ENCODE peak calls at places on chromosomes 13 and 19, in four cellular contexts. S is breast epithelium, K is neural progenitor cell, U is mesendoderm. Q is an unnamed sample.

GRCh38 chr13:111505175-111505777 is 184.8 kb downstream of the TEX29 start:
- DNase-seq in U (peak; percentile 80), S (peak; percentile 7), K (peak; percentile 87), Q (no peak)

GRCh38 chr13:22648325-22648758 is 532.4 kb upstream of the SGCG start:
- DNase-seq in S (no peak), U (peak; percentile 53), K (peak; percentile 51), Q (peak; percentile 47)

GRCh38 chr13:112688560-112689497 is 1.0 kb upstream of the ATP11A start:
- DNase-seq in K (peak; percentile 58), U (peak; percentile 90), S (no peak), Q (peak; percentile 94)

GRCh38 chr13:101640797-101641400 is 188.4 kb downstream of the ITGBL1 start:
- DNase-seq in U (no peak), K (no peak), S (no peak), Q (no peak)

GRCh38 chr13:27329210-27329609 is 58.6 kb downstream of the RASL11A start:
- DNase-seq in K (no peak), S (no peak), U (no peak), Q (no peak)

GRCh38 chr19:40801449-40802299 is 2.7 kb downstream of the EGLN2 start:
- DNase-seq in S (no peak), U (no peak), K (no peak), Q (peak; percentile 44)

GRCh38 chr19:47156861-47157454 is 26.3 kb downstream of the SAE1 start:
- DNase-seq in S (no peak), K (no peak), U (no peak), Q (no peak)

GRCh38 chr19:30312582-30313352 is 59.4 kb upstream of the ZNF536 start:
- DNase-seq in S (no peak), U (no peak), K (no peak), Q (no peak)

GRCh38 chr13:59409211-59409610 is 754.5 kb downstream of the DIAPH3 start:
- DNase-seq in K (peak; percentile 45), S (no peak), U (peak; percentile 28), Q (no peak)

GRCh38 chr13:113895436-113895835 is 31.6 kb upstream of the GAS6 start:
- DNase-seq in S (no peak), K (no peak), U (no peak), Q (no peak)

GRCh38 chr19:2491130-2491801 is 15.3 kb downstream of the GADD45B start:
- DNase-seq in S (peak; percentile 89), U (no peak), K (no peak), Q (peak; percentile 94)

GRCh38 chr13:48431987-48432615 is 19.2 kb upstream of the LPAR6 start:
- DNase-seq in S (no peak), K (no peak), U (no peak), Q (no peak)

GRCh38 chr19:2016041-2016807 is 710 bp upstream of the BTBD2 start:
- DNase-seq in U (peak; percentile 77), S (peak; percentile 78), K (peak; percentile 78), Q (peak; percentile 78)

GRCh38 chr13:75792526-75793187 is 156.5 kb downstream of the LMO7 start:
- DNase-seq in U (peak; percentile 69), S (no peak), K (no peak), Q (no peak)

GRCh38 chr13:113918981-113919646 is 54.8 kb downstream of the C13orf46 start:
- DNase-seq in K (no peak), S (peak; percentile 46), U (no peak), Q (peak; percentile 12)

GRCh38 chr13:42684226-42684625 is 97.2 kb upstream of the FAM216B start:
- DNase-seq in K (no peak), S (no peak), U (peak; percentile 57), Q (no peak)

GRCh38 chr13:37132211-37132610 is 26.7 kb upstream of the CSNK1A1L start:
- DNase-seq in S (no peak), K (no peak), U (no peak), Q (no peak)

GRCh38 chr13:52118595-52118994 is 10.3 kb downstream of the NEK5 start:
- DNase-seq in K (peak; percentile 8), S (no peak), U (peak; percentile 19), Q (no peak)

GRCh38 chr19:16252459-16253205 is 54.9 kb downstream of the AP1M1 start:
- DNase-seq in U (no peak), S (no peak), K (no peak), Q (peak; percentile 36)

GRCh38 chr19:36245210-36246005 is 30.5 kb downstream of the ZNF146 start:
- DNase-seq in K (peak; percentile 87), S (no peak), U (peak; percentile 93), Q (no peak)

GRCh38 chr13:28012383-28012782 is 23.9 kb upstream of the URAD start:
- DNase-seq in S (no peak), K (no peak), U (no peak), Q (no peak)

GRCh38 chr19:5035817-5036732 is 67.2 kb downstream of the KDM4B start:
- DNase-seq in S (no peak), K (no peak), U (no peak), Q (no peak)

GRCh38 chr19:28497887-28498286 is 715.1 kb downstream of the UQCRFS1 start:
- DNase-seq in K (no peak), S (no peak), U (no peak), Q (no peak)

GRCh38 chr19:19613456-19613855 is 5.0 kb downstream of the PBX4 start:
- DNase-seq in U (no peak), S (no peak), K (no peak), Q (no peak)

GRCh38 chr19:19610376-19611240 is 7.9 kb downstream of the PBX4 start:
- DNase-seq in U (no peak), S (no peak), K (no peak), Q (no peak)

GRCh38 chr19:19618384-19619051 is at the start of gene PBX4:
- DNase-seq in S (peak; percentile 89), K (peak; percentile 99), U (peak; percentile 98), Q (peak; percentile 99)

GRCh38 chr19:19619121-19619848 is 798 bp upstream of the PBX4 start:
- DNase-seq in U (no peak), S (no peak), K (no peak), Q (peak; percentile 60)

GRCh38 chr19:19615086-19615485 is 3.4 kb downstream of the PBX4 start:
- DNase-seq in S (no peak), U (no peak), K (no peak), Q (no peak)
- H3K4me1 ChIP-seq in S (peaks cover 4% of the 10 kb centered on the region), U (no peaks in the 10 kb centered on the region), K (peaks cover 5% of the 10 kb centered on the region), Q (peaks cover 16% of the 10 kb centered on the region)

DNA sequence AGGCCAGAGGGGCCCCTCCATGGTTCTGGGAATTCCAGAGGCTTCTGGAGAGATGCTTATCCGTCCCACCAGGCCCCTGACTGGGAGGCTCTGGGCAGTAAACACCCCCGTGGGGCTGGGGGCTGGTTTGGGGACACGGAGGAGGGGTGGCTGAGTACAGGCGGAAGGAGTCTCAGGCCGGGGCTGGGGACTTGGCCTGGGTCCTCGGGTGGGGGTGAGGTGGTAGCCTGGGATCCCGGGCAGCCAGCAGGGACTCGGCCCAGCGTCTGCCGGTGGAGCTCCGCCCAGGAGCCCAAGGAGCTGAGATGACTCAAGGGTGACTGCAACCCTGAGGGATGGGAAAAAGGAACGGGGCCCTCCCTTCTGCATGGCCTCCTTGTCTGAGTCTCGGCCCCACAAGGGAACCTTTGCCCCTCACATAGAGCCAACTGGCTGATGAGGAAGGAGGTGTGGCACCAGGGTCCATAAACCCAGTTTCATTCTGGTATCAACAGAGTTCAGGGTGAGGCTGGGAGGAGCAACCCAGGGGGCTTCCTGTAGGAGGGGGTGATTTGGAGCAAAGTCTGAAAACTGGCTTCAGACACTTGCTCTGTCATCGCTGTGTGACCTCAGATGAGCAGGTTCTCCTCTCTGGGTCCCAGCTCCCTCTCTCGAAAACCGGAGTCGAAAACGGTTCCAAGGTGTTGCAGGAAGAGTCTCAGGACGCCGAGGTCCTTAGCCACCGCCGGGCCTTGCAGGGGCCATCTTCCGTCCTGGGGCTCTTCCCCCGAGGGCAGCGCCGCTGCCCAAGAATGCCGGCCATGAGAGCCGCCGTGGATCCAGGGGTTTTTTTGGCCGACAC is 809 bp downstream of the MISP start:
- DNase-seq in S (no peak), K (no peak), U (peak; percentile 44), Q (peak; percentile 77)
- H3K4me3 ChIP-seq in S (peak overlapping the region; percentile 21), K (no peak overlapping the region), U (no peak overlapping the region), Q (no peak overlapping the region)

DNA sequence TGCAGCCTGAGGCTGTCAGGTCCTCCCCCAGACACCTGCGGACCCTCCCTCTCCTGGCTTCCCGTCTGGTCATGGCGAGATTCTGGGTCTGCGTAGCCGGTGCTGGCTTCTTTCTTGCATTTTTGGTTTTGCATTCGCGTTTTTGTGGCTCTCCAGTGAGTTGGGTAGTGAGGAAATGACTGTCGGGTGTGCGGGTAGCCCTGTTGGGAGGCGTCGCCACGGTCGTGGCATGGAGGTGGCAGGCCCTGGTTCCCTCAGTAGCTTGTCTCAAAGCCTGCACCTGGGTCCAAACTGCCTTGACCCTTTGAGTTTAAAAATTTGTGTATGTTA is 278 bp downstream of the NHLRC3 start:
- DNase-seq in U (no peak), K (no peak), S (no peak), Q (peak; percentile 45)
- H3K4me1 ChIP-seq in U (peaks cover 6% of the 10 kb centered on the region), K (peaks cover 30% of the 10 kb centered on the region), S (no peaks in the 10 kb centered on the region), Q (peaks cover 60% of the 10 kb centered on the region)

GRCh38 chr19:54551950-54552912 is 21.4 kb upstream of the LILRA2 start:
- DNase-seq in K (no peak), S (no peak), U (no peak), Q (no peak)

GRCh38 chr19:54552913-54553310 is 20.7 kb upstream of the LILRA2 start:
- DNase-seq in K (no peak), U (no peak), S (no peak), Q (no peak)

GRCh38 chr19:54549224-54549623 is 24.4 kb upstream of the LILRA2 start:
- DNase-seq in S (no peak), K (no peak), U (no peak), Q (no peak)

GRCh38 chr19:54548806-54549205 is 24.8 kb upstream of the LILRA2 start:
- DNase-seq in K (no peak), S (no peak), U (no peak), Q (no peak)

DNA sequence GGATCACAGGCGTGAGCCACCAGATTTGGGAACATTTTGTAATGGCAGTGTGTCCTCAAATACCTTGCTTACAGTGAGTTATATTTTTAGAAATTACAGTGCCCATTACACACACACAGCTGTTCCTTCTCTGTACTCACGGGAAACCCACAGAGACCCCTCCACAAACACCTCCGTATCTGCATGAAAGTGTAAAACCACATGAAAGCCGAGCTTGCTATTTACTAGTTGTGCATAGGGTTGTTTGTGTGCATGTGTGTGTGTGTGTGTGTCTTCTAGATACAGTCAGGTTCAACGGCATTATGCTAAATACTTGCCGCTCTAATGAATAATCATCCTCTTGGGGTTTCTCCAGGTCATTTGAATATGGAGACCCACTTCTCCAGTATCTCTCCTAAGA is 22.3 kb upstream of the LILRA2 start:
- DNase-seq in U (no peak), S (no peak), K (no peak), Q (no peak)
- H3K4me3 ChIP-seq in U (no peak overlapping the region), S (no peak overlapping the region), K (no peak overlapping the region), Q (no peak overlapping the region)

GRCh38 chr19:38867176-38867780 is 10.8 kb downstream of the RINL start:
- DNase-seq in K (no peak), U (no peak), S (no peak), Q (no peak)
- H3K4me1 ChIP-seq in K (peaks cover 3% of the 10 kb centered on the region), U (peaks cover 2% of the 10 kb centered on the region), S (no peaks in the 10 kb centered on the region), Q (peaks cover 26% of the 10 kb centered on the region)